ENCODE peak calls at places on chromosomes 6 and 20, in seven cellular contexts. One of them, this sample, is unnamed.
A peak's percentile ranks its signal among the peaks of the same experiment; 100 is the strongest.

GRCh38 chr6:163738725-163739124 is 324.2 kb downstream of the QKI start:
- DNase-seq in GM23338: no peak
- DNase-seq in SK-N-SH: no peak
- DNase-seq in Panc1: no peak
- DNase-seq in A549: no peak
- DNase-seq in HepG2: no peak
- DNase-seq in HCT116: no peak
- DNase-seq in this sample: no peak

GRCh38 chr6:149492798-149493165 is 8.0 kb upstream of the ZC3H12D start:
- DNase-seq in HCT116: no peak
- DNase-seq in HepG2: no peak
- DNase-seq in SK-N-SH: no peak
- DNase-seq in GM23338: no peak
- DNase-seq in A549: no peak
- DNase-seq in Panc1: no peak
- DNase-seq in this sample: no peak

GRCh38 chr6:20978176-20978614 is 443.9 kb downstream of the CDKAL1 start:
- DNase-seq in A549: no peak
- DNase-seq in SK-N-SH: no peak
- DNase-seq in HepG2: no peak
- DNase-seq in GM23338: no peak
- DNase-seq in Panc1: no peak
- DNase-seq in HCT116: no peak
- DNase-seq in this sample: no peak

GRCh38 chr6:167907837-167908681 is 81.3 kb downstream of the AFDN start:
- DNase-seq in HepG2: peak; percentile 51
- DNase-seq in HCT116: peak; percentile 18
- DNase-seq in SK-N-SH: peak; percentile 28
- DNase-seq in Panc1: no peak
- DNase-seq in A549: peak; percentile 37
- DNase-seq in GM23338: peak; percentile 22
- DNase-seq in this sample: no peak

GRCh38 chr6:45021652-45022051 is 306.5 kb upstream of the RUNX2 start:
- DNase-seq in A549: no peak
- DNase-seq in SK-N-SH: no peak
- DNase-seq in GM23338: no peak
- DNase-seq in Panc1: no peak
- DNase-seq in HCT116: no peak
- DNase-seq in HepG2: no peak
- DNase-seq in this sample: no peak

GRCh38 chr6:147935656-147936055 is 407.0 kb upstream of the SASH1 start:
- DNase-seq in SK-N-SH: no peak
- DNase-seq in HCT116: no peak
- DNase-seq in A549: no peak
- DNase-seq in HepG2: no peak
- DNase-seq in GM23338: no peak
- DNase-seq in Panc1: no peak
- DNase-seq in this sample: no peak

GRCh38 chr20:48478370-48478769 is 349.4 kb downstream of the PREX1 start:
- DNase-seq in HCT116: no peak
- DNase-seq in HepG2: no peak
- DNase-seq in Panc1: no peak
- DNase-seq in A549: no peak
- DNase-seq in SK-N-SH: no peak
- DNase-seq in GM23338: no peak
- DNase-seq in this sample: no peak

GRCh38 chr6:166097914-166098522 is 69.6 kb downstream of the TBXT start:
- DNase-seq in GM23338: peak; percentile 83
- DNase-seq in Panc1: peak; percentile 48
- DNase-seq in HCT116: peak; percentile 49
- DNase-seq in SK-N-SH: peak; percentile 79
- DNase-seq in HepG2: peak; percentile 29
- DNase-seq in A549: peak; percentile 87
- DNase-seq in this sample: no peak

GRCh38 chr6:20631525-20631924 is 97.3 kb downstream of the CDKAL1 start:
- DNase-seq in A549: no peak
- DNase-seq in Panc1: no peak
- DNase-seq in HCT116: no peak
- DNase-seq in HepG2: no peak
- DNase-seq in SK-N-SH: no peak
- DNase-seq in GM23338: no peak
- DNase-seq in this sample: no peak

GRCh38 chr20:19835533-19836222 is 77.6 kb downstream of the RIN2 start:
- DNase-seq in SK-N-SH: peak; percentile 79
- DNase-seq in HCT116: no peak
- DNase-seq in GM23338: peak; percentile 51
- DNase-seq in Panc1: no peak
- DNase-seq in A549: no peak
- DNase-seq in HepG2: no peak
- DNase-seq in this sample: no peak

GRCh38 chr20:58956078-58956477 is 25.0 kb upstream of the NELFCD start:
- DNase-seq in SK-N-SH: no peak
- DNase-seq in HCT116: no peak
- DNase-seq in A549: no peak
- DNase-seq in Panc1: no peak
- DNase-seq in GM23338: no peak
- DNase-seq in HepG2: peak; percentile 34
- DNase-seq in this sample: peak; percentile 75

GRCh38 chr6:14676084-14676483 is 558.5 kb downstream of the CD83 start:
- DNase-seq in GM23338: no peak
- DNase-seq in HCT116: no peak
- DNase-seq in A549: no peak
- DNase-seq in HepG2: no peak
- DNase-seq in SK-N-SH: no peak
- DNase-seq in Panc1: no peak
- DNase-seq in this sample: no peak

GRCh38 chr6:37648465-37649330 is 49.0 kb downstream of the MDGA1 start:
- DNase-seq in SK-N-SH: no peak
- DNase-seq in Panc1: no peak
- DNase-seq in GM23338: peak; percentile 98
- DNase-seq in HepG2: no peak
- DNase-seq in HCT116: peak; percentile 47
- DNase-seq in A549: no peak
- DNase-seq in this sample: no peak

GRCh38 chr20:33408716-33409654 is 7.7 kb upstream of the CDK5RAP1 start:
- DNase-seq in HCT116: no peak
- DNase-seq in GM23338: no peak
- DNase-seq in A549: no peak
- DNase-seq in HepG2: no peak
- DNase-seq in Panc1: no peak
- DNase-seq in SK-N-SH: no peak
- DNase-seq in this sample: peak; percentile 27

GRCh38 chr6:166779381-166779780 is 152.3 kb upstream of the RPS6KA2 start:
- DNase-seq in A549: no peak
- DNase-seq in GM23338: no peak
- DNase-seq in SK-N-SH: no peak
- DNase-seq in HepG2: no peak
- DNase-seq in Panc1: no peak
- DNase-seq in HCT116: no peak
- DNase-seq in this sample: no peak

GRCh38 chr6:15280023-15280422 is 34.2 kb downstream of the JARID2 start:
- DNase-seq in HepG2: peak; percentile 44
- DNase-seq in GM23338: no peak
- DNase-seq in Panc1: no peak
- DNase-seq in SK-N-SH: no peak
- DNase-seq in A549: no peak
- DNase-seq in HCT116: no peak
- DNase-seq in this sample: no peak

GRCh38 chr6:56101141-56101553 is 146.2 kb downstream of the COL21A1 start:
- DNase-seq in A549: peak; percentile 77
- DNase-seq in SK-N-SH: no peak
- DNase-seq in Panc1: peak; percentile 93
- DNase-seq in HepG2: peak; percentile 48
- DNase-seq in GM23338: no peak
- DNase-seq in HCT116: peak; percentile 41
- DNase-seq in this sample: peak; percentile 72

GRCh38 chr6:17583811-17584210 is 16.3 kb upstream of the FAM8A1 start:
- DNase-seq in SK-N-SH: no peak
- DNase-seq in GM23338: no peak
- DNase-seq in HepG2: no peak
- DNase-seq in Panc1: no peak
- DNase-seq in HCT116: no peak
- DNase-seq in A549: no peak
- DNase-seq in this sample: no peak

GRCh38 chr6:129186988-129187387 is 304.1 kb downstream of the LAMA2 start:
- DNase-seq in HepG2: no peak
- DNase-seq in Panc1: no peak
- DNase-seq in GM23338: no peak
- DNase-seq in A549: no peak
- DNase-seq in HCT116: peak; percentile 73
- DNase-seq in SK-N-SH: no peak
- DNase-seq in this sample: no peak

GRCh38 chr6:141580988-141581387 is 551.7 kb upstream of the GJE1 start:
- DNase-seq in HepG2: no peak
- DNase-seq in HCT116: no peak
- DNase-seq in Panc1: no peak
- DNase-seq in GM23338: no peak
- DNase-seq in A549: no peak
- DNase-seq in SK-N-SH: no peak
- DNase-seq in this sample: no peak

GRCh38 chr6:110874880-110875547 is 429 bp downstream of the AMD1 start:
- DNase-seq in HepG2: no peak
- DNase-seq in Panc1: no peak
- DNase-seq in HCT116: no peak
- DNase-seq in SK-N-SH: peak; percentile 62
- DNase-seq in GM23338: no peak
- DNase-seq in A549: peak; percentile 30
- DNase-seq in this sample: no peak

GRCh38 chr6:22959571-22959970 is 390.2 kb downstream of the HDGFL1 start:
- DNase-seq in HepG2: no peak
- DNase-seq in HCT116: no peak
- DNase-seq in Panc1: no peak
- DNase-seq in A549: no peak
- DNase-seq in SK-N-SH: no peak
- DNase-seq in GM23338: no peak
- DNase-seq in this sample: no peak

GRCh38 chr20:35306931-35307517 is 14.8 kb upstream of the FAM83C start:
- DNase-seq in SK-N-SH: peak; percentile 71
- DNase-seq in A549: peak; percentile 84
- DNase-seq in GM23338: peak; percentile 88
- DNase-seq in HepG2: peak; percentile 80
- DNase-seq in HCT116: peak; percentile 60
- DNase-seq in Panc1: no peak
- DNase-seq in this sample: no peak

GRCh38 chr6:77136086-77136485 is 327.2 kb downstream of the HTR1B start:
- DNase-seq in HCT116: no peak
- DNase-seq in Panc1: no peak
- DNase-seq in GM23338: no peak
- DNase-seq in A549: no peak
- DNase-seq in HepG2: no peak
- DNase-seq in SK-N-SH: no peak
- DNase-seq in this sample: no peak

GRCh38 chr6:28105286-28105685 is 19.1 kb upstream of the ZSCAN16 start:
- DNase-seq in SK-N-SH: peak; percentile 25
- DNase-seq in A549: no peak
- DNase-seq in Panc1: no peak
- DNase-seq in HCT116: no peak
- DNase-seq in HepG2: no peak
- DNase-seq in GM23338: peak; percentile 34
- DNase-seq in this sample: peak; percentile 54

GRCh38 chr6:108294787-108295625 is at the start of gene AFG1L:
- DNase-seq in GM23338: peak; percentile 96
- DNase-seq in Panc1: peak; percentile 86
- DNase-seq in SK-N-SH: peak; percentile 93
- DNase-seq in HepG2: peak; percentile 86
- DNase-seq in HCT116: peak; percentile 76
- DNase-seq in A549: peak; percentile 87
- DNase-seq in this sample: peak; percentile 95
- TF ChIP-seq CTCF in GM23338: no peak
- TF ChIP-seq CTCF in Panc1: no peak
- TF ChIP-seq CTCF in SK-N-SH: no peak
- TF ChIP-seq CTCF in HepG2: peak; percentile 31
- TF ChIP-seq CTCF in HCT116: no peak
- TF ChIP-seq CTCF in A549: no peak
- TF ChIP-seq CTCF in this sample: no peak

GRCh38 chr6:112179631-112180030 is 74.7 kb downstream of the LAMA4 start:
- DNase-seq in A549: no peak
- DNase-seq in SK-N-SH: no peak
- DNase-seq in GM23338: no peak
- DNase-seq in HCT116: no peak
- DNase-seq in Panc1: no peak
- DNase-seq in HepG2: no peak
- DNase-seq in this sample: no peak

GRCh38 chr6:112183271-112183671 is 71.1 kb downstream of the LAMA4 start:
- DNase-seq in GM23338: no peak
- DNase-seq in SK-N-SH: no peak
- DNase-seq in Panc1: no peak
- DNase-seq in HepG2: no peak
- DNase-seq in A549: no peak
- DNase-seq in HCT116: no peak
- DNase-seq in this sample: no peak

GRCh38 chr6:112178846-112179245 is 75.5 kb downstream of the LAMA4 start:
- DNase-seq in A549: no peak
- DNase-seq in HepG2: no peak
- DNase-seq in SK-N-SH: no peak
- DNase-seq in Panc1: no peak
- DNase-seq in GM23338: no peak
- DNase-seq in HCT116: no peak
- DNase-seq in this sample: no peak

GRCh38 chr6:112181130-112181529 is 73.2 kb downstream of the LAMA4 start:
- DNase-seq in HepG2: no peak
- DNase-seq in Panc1: no peak
- DNase-seq in SK-N-SH: no peak
- DNase-seq in GM23338: no peak
- DNase-seq in HCT116: no peak
- DNase-seq in A549: no peak
- DNase-seq in this sample: no peak

GRCh38 chr6:112180095-112180820 is 74.1 kb downstream of the LAMA4 start:
- DNase-seq in HCT116: peak; percentile 74
- DNase-seq in HepG2: peak; percentile 90
- DNase-seq in SK-N-SH: peak; percentile 56
- DNase-seq in GM23338: peak; percentile 90
- DNase-seq in Panc1: peak; percentile 52
- DNase-seq in A549: peak; percentile 81
- DNase-seq in this sample: peak; percentile 63
- TF ChIP-seq REST in HCT116: no peak
- TF ChIP-seq REST in HepG2: no peak
- TF ChIP-seq REST in SK-N-SH: no peak
- TF ChIP-seq REST in GM23338: no peak
- TF ChIP-seq REST in Panc1: no peak
- TF ChIP-seq REST in A549: no peak
- TF ChIP-seq REST in this sample: no peak

DNA sequence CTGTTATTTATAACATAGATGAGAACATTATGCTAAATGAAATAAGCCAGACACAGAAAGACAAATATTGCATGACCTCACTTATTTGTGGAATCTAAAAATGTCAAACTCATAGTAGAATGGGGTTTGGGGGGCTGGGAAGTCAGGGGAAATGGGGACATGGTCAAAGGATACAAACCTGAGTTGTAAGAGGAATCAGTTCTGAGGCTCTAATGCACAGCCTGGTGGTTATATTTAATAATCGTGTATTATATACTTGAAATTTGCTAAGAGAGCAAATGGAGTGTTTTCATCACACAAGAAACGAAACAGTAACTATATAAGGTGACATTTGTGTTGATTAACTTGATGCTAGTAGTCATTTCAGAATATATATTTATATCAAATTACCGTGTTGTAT is 40.8 kb upstream of the GFOD1 start:
- DNase-seq in SK-N-SH: no peak
- DNase-seq in Panc1: no peak
- DNase-seq in A549: peak; percentile 2
- DNase-seq in GM23338: no peak
- DNase-seq in HCT116: no peak
- DNase-seq in HepG2: no peak
- DNase-seq in this sample: no peak
- TF ChIP-seq CTCF in SK-N-SH: peak; percentile 32
- TF ChIP-seq CTCF in Panc1: no peak
- TF ChIP-seq CTCF in A549: no peak
- TF ChIP-seq CTCF in GM23338: no peak
- TF ChIP-seq CTCF in HCT116: no peak
- TF ChIP-seq CTCF in HepG2: no peak
- TF ChIP-seq CTCF in this sample: no peak

GRCh38 chr6:24093381-24093780 is 32.6 kb upstream of the NRSN1 start:
- DNase-seq in Panc1: no peak
- DNase-seq in HCT116: no peak
- DNase-seq in A549: no peak
- DNase-seq in SK-N-SH: no peak
- DNase-seq in GM23338: no peak
- DNase-seq in HepG2: no peak
- DNase-seq in this sample: no peak
- TF ChIP-seq REST in Panc1: no peak
- TF ChIP-seq REST in HCT116: no peak
- TF ChIP-seq REST in A549: no peak
- TF ChIP-seq REST in SK-N-SH: no peak
- TF ChIP-seq REST in GM23338: no peak
- TF ChIP-seq REST in HepG2: no peak
- TF ChIP-seq REST in this sample: no peak